ENCODE peak calls at places on chromosome 10, in four cellular contexts. L is neural crest cell, K is HepG2, A is progenitor cell of endocrine pancreas. T is an unnamed sample.

GRCh38 chr10:119896061-119896655 is 3.6 kb downstream of the SEC23IP start:
- DNase-seq in L (no peak), K (peak), A (no peak), T (no peak)

GRCh38 chr10:110794808-110795207 is 76.9 kb upstream of the PDCD4 start:
- DNase-seq in L (peak), K (no peak), A (no peak), T (no peak)

GRCh38 chr10:26566525-26567348 is 128.6 kb downstream of the APBB1IP start:
- DNase-seq in L (peak), K (no peak), A (peak), T (no peak)

GRCh38 chr10:118587881-118588651 is 7.4 kb downstream of the PRLHR start:
- DNase-seq in L (no peak), K (no peak), A (no peak), T (no peak)

GRCh38 chr10:124091646-124092269 is 1.6 kb downstream of the CHST15 start:
- DNase-seq in L (peak), K (no peak), A (peak), T (peak)

GRCh38 chr10:103693070-103693811 is 162.1 kb downstream of the SH3PXD2A start:
- DNase-seq in L (no peak), K (no peak), A (no peak), T (no peak)

GRCh38 chr10:101031796-101032636 is 982 bp downstream of the SFXN3 start:
- DNase-seq in L (no peak), K (peak), A (no peak), T (peak)

GRCh38 chr10:104349623-104350142 is 4.0 kb upstream of the CFAP58 start:
- DNase-seq in L (no peak), K (peak), A (no peak), T (no peak)

GRCh38 chr10:132649651-132650360 is 112.2 kb downstream of the INPP5A start:
- DNase-seq in L (no peak), K (no peak), A (no peak), T (no peak)

GRCh38 chr10:77090381-77091356 is 546.9 kb downstream of the KCNMA1 start:
- DNase-seq in L (no peak), K (no peak), A (no peak), T (no peak)

GRCh38 chr10:47369251-47369894 is 14.7 kb downstream of the ZNF488 start:
- DNase-seq in L (no peak), K (no peak), A (no peak), T (no peak)

GRCh38 chr10:126844406-126844805 is 60.8 kb upstream of the DOCK1 start:
- DNase-seq in L (no peak), K (no peak), A (no peak), T (no peak)

GRCh38 chr10:65143723-65144122 is 1622.5 kb downstream of the REEP3 start:
- DNase-seq in L (no peak), K (no peak), A (no peak), T (no peak)

GRCh38 chr10:86233131-86233530 is 133.5 kb downstream of the GRID1 start:
- DNase-seq in L (no peak), K (no peak), A (no peak), T (no peak)

GRCh38 chr10:127911218-127911866 is 4.4 kb downstream of the PTPRE start:
- DNase-seq in L (no peak), K (no peak), A (no peak), T (no peak)

GRCh38 chr10:113142601-113143000 is 192.6 kb downstream of the TCF7L2 start:
- DNase-seq in L (no peak), K (no peak), A (no peak), T (no peak)

GRCh38 chr10:78471326-78471722 is 437.7 kb downstream of the RPS24 start:
- DNase-seq in L (no peak), K (no peak), A (no peak), T (no peak)

GRCh38 chr10:68955786-68956532 is at the start of gene DDX21:
- DNase-seq in L (peak), K (peak), A (peak), T (peak)

GRCh38 chr10:48452879-48453412 is 146.5 kb downstream of the MAPK8 start:
- DNase-seq in L (no peak), K (no peak), A (no peak), T (no peak)

GRCh38 chr10:131697461-131698128 is 203.2 kb upstream of the PPP2R2D start:
- DNase-seq in L (no peak), K (no peak), A (peak), T (no peak)

GRCh38 chr10:124875596-124875995 is 66.3 kb upstream of the ZRANB1 start:
- DNase-seq in L (no peak), K (no peak), A (no peak), T (no peak)

GRCh38 chr10:117004627-117005453 is at the start of gene SHTN1:
- DNase-seq in L (peak), K (peak), A (peak), T (peak)

GRCh38 chr10:6039711-6040110 is 22.5 kb downstream of the IL2RA start:
- DNase-seq in L (no peak), K (no peak), A (no peak), T (no peak)

GRCh38 chr10:100153239-100153840 is 32.5 kb downstream of the ERLIN1 start:
- DNase-seq in L (no peak), K (no peak), A (no peak), T (no peak)

GRCh38 chr10:46226900-46227558 is 59.8 kb upstream of the ANTXRL start:
- DNase-seq in L (no peak), K (no peak), A (peak), T (no peak)

GRCh38 chr10:10773109-10773508 is 244.6 kb upstream of the CELF2 start:
- DNase-seq in L (no peak), K (no peak), A (no peak), T (no peak)

GRCh38 chr10:89215511-89215910 is 8.4 kb upstream of the CH25H start:
- DNase-seq in L (no peak), K (no peak), A (no peak), T (no peak)

GRCh38 chr10:70272925-70273316 is 10.9 kb downstream of the NPFFR1 start:
- DNase-seq in L (no peak), K (no peak), A (no peak), T (no peak)

GRCh38 chr10:43816351-43817321 is 168.0 kb upstream of the ZNF32 start:
- DNase-seq in L (no peak), K (no peak), A (no peak), T (no peak)

DNA sequence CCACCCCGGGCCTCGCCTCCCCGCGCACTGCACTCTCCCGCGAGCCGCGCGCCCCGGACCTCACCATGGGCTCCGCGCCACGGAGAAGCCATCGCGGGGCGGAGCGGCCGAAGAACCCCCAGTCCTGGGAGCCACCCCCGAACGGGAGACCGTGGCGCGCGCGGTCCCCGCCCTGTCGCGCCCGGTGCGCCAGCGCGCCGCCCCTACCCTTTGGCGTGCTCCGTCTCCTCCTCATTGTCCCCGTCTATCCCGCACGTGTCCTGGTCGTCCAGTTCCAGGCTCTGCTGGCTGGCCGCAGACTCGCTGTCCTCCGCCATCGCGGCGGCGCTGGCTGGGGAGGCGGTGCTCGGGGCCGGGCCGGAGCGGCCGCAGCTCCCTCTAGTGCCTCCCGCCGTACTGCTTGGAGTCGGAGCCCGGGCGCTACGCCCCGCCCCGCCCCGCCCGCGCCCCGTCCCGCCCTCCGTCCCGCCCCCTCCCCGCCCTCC is at the start of gene NMT2:
- DNase-seq in L (peak), K (peak), A (peak), T (peak)
- TF ChIP-seq CTCF in L (peak), K (peak), A (peak), T (peak)

GRCh38 chr10:42707229-42707628 is 68.9 kb upstream of the ZNF33B start:
- DNase-seq in L (no peak), K (no peak), A (no peak), T (no peak)
- TF ChIP-seq CTCF in L (no peak), K (no peak), A (no peak), T (no peak)

GRCh38 chr10:74628136-74628535 is 198.3 kb upstream of the KAT6B start:
- DNase-seq in L (no peak), K (no peak), A (no peak), T (no peak)

GRCh38 chr10:74620626-74621025 is 205.8 kb upstream of the KAT6B start:
- DNase-seq in L (no peak), K (no peak), A (no peak), T (no peak)

GRCh38 chr10:74624501-74624900 is 201.9 kb upstream of the KAT6B start:
- DNase-seq in L (no peak), K (no peak), A (no peak), T (no peak)
- TF ChIP-seq CTCF in L (no peak), K (no peak), A (no peak), T (no peak)

GRCh38 chr10:11959966-11960365 is 82.6 kb downstream of the UPF2 start:
- DNase-seq in L (no peak), K (no peak), A (no peak), T (no peak)
- TF ChIP-seq CTCF in L (no peak), K (no peak), A (no peak), T (no peak)

GRCh38 chr10:66215005-66215404 is 710.8 kb upstream of the LRRTM3 start:
- DNase-seq in L (no peak), K (peak), A (no peak), T (no peak)
- TF ChIP-seq CTCF in L (peak), K (peak), A (peak), T (no peak)

DNA sequence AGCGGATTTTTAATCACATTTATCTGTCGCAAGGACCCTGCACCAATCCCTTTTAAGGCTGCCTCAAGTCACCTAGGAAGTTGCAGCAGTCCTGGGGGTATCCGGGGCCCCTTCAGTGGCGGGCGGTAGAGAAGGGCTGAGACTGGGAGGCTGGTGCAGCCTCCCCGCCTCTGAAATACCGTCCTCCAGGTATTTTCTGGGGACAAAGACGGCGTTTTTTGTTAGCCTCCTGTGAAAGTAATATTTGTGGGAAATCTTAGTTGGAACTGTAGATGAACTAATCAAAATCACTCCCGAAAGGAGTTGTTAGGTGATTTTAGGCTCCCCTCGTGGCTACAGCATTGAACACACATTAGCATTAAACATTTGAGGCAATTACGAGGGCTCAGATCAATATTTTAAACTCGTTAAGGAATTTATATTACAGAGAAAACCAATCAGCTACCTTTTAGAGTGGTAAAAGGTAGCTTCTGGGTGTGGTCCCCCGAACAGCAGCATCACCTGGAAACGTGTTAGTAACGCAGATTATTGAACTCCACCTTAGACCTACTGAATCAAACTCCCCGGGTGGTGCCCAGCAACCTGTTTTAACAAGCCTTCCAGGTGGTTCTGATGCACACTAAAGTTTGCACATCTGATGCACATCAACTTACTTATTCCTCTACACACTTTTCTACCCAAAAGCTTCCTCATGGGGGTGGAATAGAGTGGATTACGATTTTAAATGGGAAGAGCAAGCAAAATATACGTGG is 548 bp upstream of the ANXA7 start:
- DNase-seq in L (no peak), K (no peak), A (no peak), T (no peak)
- TF ChIP-seq CTCF in L (peak), K (no peak), A (peak), T (peak)

GRCh38 chr10:102055647-102056419 is at the start of gene ARMH3:
- DNase-seq in L (peak), K (peak), A (peak), T (peak)
- TF ChIP-seq CTCF in L (no peak), K (no peak), A (no peak), T (no peak)

GRCh38 chr10:109022417-109023049 is 900.8 kb downstream of the XPNPEP1 start:
- DNase-seq in L (no peak), K (no peak), A (no peak), T (no peak)

GRCh38 chr10:109018892-109019507 is 904.3 kb downstream of the XPNPEP1 start:
- DNase-seq in L (no peak), K (no peak), A (no peak), T (no peak)
- TF ChIP-seq CTCF in L (no peak), K (no peak), A (no peak), T (no peak)

T was measured in tibial artery.